ENCODE peak calls at places on chromosomes 1 and 21, in five cellular contexts. G is kidney tubule cell, T is hypothalamus, H is mammary epithelial cell, U is PC-3. K is an unnamed sample.

GRCh38 chr21:36858320-36858957 is 108.0 kb downstream of the HLCS start:
- DNase-seq in G (no peak), T (no peak), H (no peak), U (peak), K (no peak)

GRCh38 chr21:42218836-42219605 is at the start of gene ABCG1:
- DNase-seq in G (no peak), T (no peak), H (peak), U (peak), K (peak)

GRCh38 chr1:90220496-90220895 is 225.6 kb downstream of the ZNF326 start:
- DNase-seq in G (no peak), T (no peak), H (no peak), U (no peak), K (no peak)

GRCh38 chr1:247210062-247210385 is 38.2 kb upstream of the ZNF124 start:
- DNase-seq in G (no peak), T (no peak), H (no peak), U (no peak), K (no peak)

GRCh38 chr1:31095298-31095981 is 29.9 kb upstream of the PUM1 start:
- DNase-seq in G (no peak), T (no peak), H (peak), U (peak), K (no peak)

GRCh38 chr1:2356911-2357845 is 34.2 kb downstream of the MORN1 start:
- DNase-seq in G (no peak), T (no peak), H (no peak), U (no peak), K (no peak)

GRCh38 chr1:31657972-31658510 is 13.4 kb upstream of the PEF1 start:
- DNase-seq in G (no peak), T (no peak), H (no peak), U (no peak), K (no peak)

GRCh38 chr1:31959941-31960340 is 21.8 kb upstream of the PTP4A2 start:
- DNase-seq in G (no peak), T (no peak), H (no peak), U (no peak), K (no peak)

GRCh38 chr1:221759436-221759835 is 17.5 kb upstream of the DUSP10 start:
- DNase-seq in G (no peak), T (no peak), H (no peak), U (no peak), K (no peak)

GRCh38 chr1:224456637-224456953 is 22.0 kb upstream of the WDR26 start:
- DNase-seq in G (no peak), T (no peak), H (no peak), U (no peak), K (no peak)

GRCh38 chr1:64505944-64506658 is 36.2 kb downstream of the CACHD1 start:
- DNase-seq in G (peak), T (no peak), H (peak), U (peak), K (peak)

GRCh38 chr1:6267686-6268281 is 6.9 kb upstream of the GPR153 start:
- DNase-seq in G (peak), T (no peak), H (peak), U (peak), K (no peak)

GRCh38 chr1:153565529-153566374 is at the start of gene S100A2:
- DNase-seq in G (peak), T (peak), H (peak), U (peak), K (no peak)